ENCODE peak calls at places on chromosomes 11 and 22, in six cellular contexts. F, S, N, H, A and R are unnamed samples.

GRCh38 chr22:40620464-40621046 is 16.0 kb downstream of the MRTFA start:
- DNase-seq in S (peak), N (no peak), F (no peak), H (no peak), A (no peak), R (no peak)

GRCh38 chr22:30423296-30423958 is 2.1 kb upstream of the MTFP1 start:
- DNase-seq in A (no peak), N (no peak), S (no peak), F (peak), H (peak), R (no peak)

GRCh38 chr22:19177164-19178064 is 1.1 kb downstream of the SLC25A1 start:
- DNase-seq in A (no peak), S (no peak), N (no peak), F (no peak), H (no peak), R (no peak)

GRCh38 chr11:121706884-121707283 is 254.1 kb upstream of the SORL1-AS1 start:
- DNase-seq in H (no peak), A (no peak), N (no peak), S (no peak), F (no peak), R (peak)

GRCh38 chr11:58504232-58504631 is 3.7 kb downstream of the OR5B21 start:
- DNase-seq in S (no peak), A (no peak), H (no peak), F (no peak), N (no peak), R (no peak)

GRCh38 chr11:8370812-8371515 is 107.3 kb upstream of the LMO1 start:
- DNase-seq in H (no peak), S (no peak), N (no peak), A (no peak), F (no peak), R (no peak)

GRCh38 chr22:47919893-47920292 is 1157.4 kb downstream of the TBC1D22A start:
- DNase-seq in N (no peak), H (no peak), F (no peak), A (no peak), S (no peak), R (no peak)

GRCh38 chr11:60328460-60328859 is 1.4 kb downstream of the MS4A6E start:
- DNase-seq in A (no peak), N (no peak), S (no peak), F (no peak), H (no peak), R (no peak)

GRCh38 chr11:1931791-1932480 is 12.4 kb downstream of the TNNT3 start:
- DNase-seq in H (no peak), F (no peak), A (no peak), N (no peak), S (no peak), R (no peak)

GRCh38 chr22:26442086-26442756 is 13.2 kb downstream of the ASPHD2 start:
- DNase-seq in H (no peak), F (no peak), S (peak), N (no peak), A (no peak), R (no peak)

GRCh38 chr11:68659158-68659921 is 25.0 kb upstream of the GAL start:
- DNase-seq in S (peak), A (peak), N (no peak), F (no peak), H (no peak), R (no peak)

GRCh38 chr11:119773016-119773415 is 44.0 kb upstream of the NECTIN1 start:
- DNase-seq in H (no peak), F (no peak), S (no peak), A (no peak), N (no peak), R (no peak)